ENCODE peak calls at places on chromosomes 2 and 18, in eight cellular contexts. B is fibroblast of lung; P is IMR-90; Q is mesenteric fat pad; E is ureter; H is substantia nigra; J is activated T-cell treated with anti-CD3 and anti-CD28 coated beads, Interleukin-2, amount 50 U/mL, for 1 hour; T is nucleus accumbens. Z is an unnamed sample.

GRCh38 chr2:209208211-209208610 is 215.6 kb upstream of the MAP2 start:
- DNase-seq in B (peak), P (no peak), Q (no peak), E (no peak), H (no peak), J (no peak), T (no peak), Z (peak)

GRCh38 chr18:30245756-30246515 is 796.6 kb downstream of the DSC3 start:
- DNase-seq in B (no peak), P (no peak), Q (no peak), E (no peak), H (no peak), J (no peak), T (no peak), Z (no peak)

GRCh38 chr18:56982756-56983155 is 164.1 kb upstream of the BOD1L2 start:
- DNase-seq in B (no peak), P (no peak), Q (no peak), E (no peak), H (no peak), J (no peak), T (no peak), Z (no peak)

GRCh38 chr2:11810237-11810977 is 64.0 kb downstream of the LPIN1 start:
- DNase-seq in B (no peak), P (no peak), Q (peak), E (no peak), H (no peak), J (no peak), T (no peak), Z (no peak)

GRCh38 chr2:231332872-231333500 is 62.5 kb upstream of the B3GNT7 start:
- DNase-seq in B (no peak), P (peak), Q (peak), E (peak), H (no peak), J (no peak), T (no peak), Z (no peak)

GRCh38 chr2:233611284-233611683 is 6.1 kb upstream of the UGT1A8 start:
- DNase-seq in B (no peak), P (no peak), Q (no peak), E (no peak), H (no peak), J (no peak), T (no peak), Z (no peak)

GRCh38 chr2:76861708-76862107 is 660.5 kb downstream of the LRRTM4 start:
- DNase-seq in B (no peak), P (no peak), Q (no peak), E (no peak), H (no peak), J (no peak), T (no peak), Z (no peak)

GRCh38 chr2:11907178-11907577 is 160.7 kb downstream of the LPIN1 start:
- DNase-seq in B (no peak), P (no peak), Q (no peak), E (no peak), H (no peak), J (no peak), T (no peak), Z (no peak)

GRCh38 chr2:239824866-239825704 is 200.1 kb downstream of the NDUFA10 start:
- DNase-seq in B (no peak), P (no peak), Q (peak), E (peak), H (no peak), J (no peak), T (no peak), Z (peak)

GRCh38 chr18:3624818-3625716 is 175.1 kb downstream of the TGIF1 start:
- DNase-seq in B (peak), P (peak), Q (no peak), E (no peak), H (no peak), J (peak), T (no peak), Z (no peak)

GRCh38 chr2:173354601-173355131 is at the start of gene CDCA7:
- DNase-seq in B (peak), P (peak), Q (no peak), E (peak), H (no peak), J (peak), T (no peak), Z (peak)

GRCh38 chr2:10453899-10454298 is 5.8 kb upstream of the ODC1 start:
- DNase-seq in B (no peak), P (no peak), Q (no peak), E (no peak), H (no peak), J (no peak), T (no peak), Z (no peak)

GRCh38 chr2:179410552-179411356 is 146.1 kb upstream of the SESTD1 start:
- DNase-seq in B (peak), P (peak), Q (no peak), E (no peak), H (no peak), J (no peak), T (no peak), Z (peak)

GRCh38 chr2:184596819-184597411 is 1.4 kb upstream of the ZNF804A start:
- DNase-seq in B (peak), P (peak), Q (no peak), E (no peak), H (no peak), J (no peak), T (no peak), Z (no peak)

GRCh38 chr2:128347701-128348504 is 29.2 kb upstream of the HS6ST1 start:
- DNase-seq in B (peak), P (peak), Q (no peak), E (peak), H (peak), J (no peak), T (no peak), Z (no peak)

GRCh38 chr2:215605214-215605613 is 169.3 kb upstream of the FN1 start:
- DNase-seq in B (no peak), P (no peak), Q (no peak), E (no peak), H (no peak), J (no peak), T (no peak), Z (no peak)

GRCh38 chr18:23958036-23958435 is 56.5 kb upstream of the TTC39C start:
- DNase-seq in B (peak), P (no peak), Q (no peak), E (peak), H (peak), J (no peak), T (no peak), Z (no peak)